ENCODE peak calls at places on chromosomes 3 and 15, in six cellular contexts. Q, G, T, S, B and V are unnamed samples.

GRCh38 chr15:82079736-82080135 is 33.9 kb upstream of the MEX3B start:
- DNase-seq in Q (no peak), G (no peak), T (no peak), S (no peak), B (no peak), V (no peak)

GRCh38 chr15:93189562-93189961 is 100.6 kb upstream of the RGMA start:
- DNase-seq in Q (no peak), G (no peak), T (no peak), S (no peak), B (no peak), V (no peak)

GRCh38 chr3:184283681-184284080 is 7.9 kb downstream of the ECE2 start:
- DNase-seq in Q (no peak), G (no peak), T (no peak), S (no peak), B (no peak), V (no peak)

GRCh38 chr15:34799149-34799824 is 3.9 kb upstream of the ACTC1 start:
- DNase-seq in Q (no peak), G (no peak), T (no peak), S (no peak), B (no peak), V (no peak)

GRCh38 chr3:169657351-169658124 is 6.0 kb downstream of the MECOM start:
- DNase-seq in Q (no peak), G (no peak), T (no peak), S (no peak), B (no peak), V (peak)

GRCh38 chr3:108450444-108450843 is 60.0 kb downstream of the MYH15 start:
- DNase-seq in Q (no peak), G (no peak), T (no peak), S (no peak), B (no peak), V (no peak)

GRCh38 chr3:72694398-72694797 is 153.8 kb downstream of the SHQ1 start:
- DNase-seq in Q (no peak), G (peak), T (no peak), S (no peak), B (no peak), V (no peak)

GRCh38 chr3:124800511-124801374 is 70.5 kb downstream of the UMPS start:
- DNase-seq in Q (no peak), G (no peak), T (no peak), S (no peak), B (no peak), V (no peak)

GRCh38 chr3:184429786-184430185 is 49.9 kb downstream of the CHRD start:
- DNase-seq in Q (no peak), G (peak), T (no peak), S (no peak), B (no peak), V (no peak)

GRCh38 chr15:68818088-68818670 is 2.5 kb downstream of the ANP32A start:
- DNase-seq in Q (peak), G (peak), T (peak), S (peak), B (peak), V (peak)

GRCh38 chr15:100457201-100457600 is 71.5 kb downstream of the CERS3 start:
- DNase-seq in Q (no peak), G (no peak), T (no peak), S (no peak), B (no peak), V (no peak)

GRCh38 chr15:85094685-85095084 is 113.0 kb downstream of the PDE8A start:
- DNase-seq in Q (no peak), G (peak), T (no peak), S (no peak), B (no peak), V (no peak)

GRCh38 chr15:86915811-86916331 is 836.2 kb downstream of the AGBL1 start:
- DNase-seq in Q (no peak), G (peak), T (no peak), S (no peak), B (no peak), V (no peak)

GRCh38 chr3:114839476-114839875 is 307.6 kb downstream of the ZBTB20 start:
- DNase-seq in Q (no peak), G (no peak), T (no peak), S (no peak), B (no peak), V (no peak)

GRCh38 chr3:155631323-155632019 is 113.4 kb downstream of the PLCH1 start:
- DNase-seq in Q (no peak), G (no peak), T (no peak), S (no peak), B (no peak), V (no peak)

GRCh38 chr3:46905661-46906451 is 28.3 kb downstream of the PTH1R start:
- DNase-seq in Q (no peak), G (no peak), T (no peak), S (no peak), B (no peak), V (no peak)